ENCODE peak calls at places on chromosome 4, in four cellular contexts. One of them, this sample, is unnamed.

GRCh38 chr4:147755567-147756295 is 23.8 kb downstream of the ARHGAP10 start:
- DNase-seq in OCI-LY7: no peak
- DNase-seq in upper lobe of right lung: no peak
- DNase-seq in cardiac muscle cell: peak
- DNase-seq in this sample: no peak

GRCh38 chr4:128517096-128517738 is 229.6 kb upstream of the PGRMC2 start:
- DNase-seq in OCI-LY7: no peak
- DNase-seq in upper lobe of right lung: no peak
- DNase-seq in cardiac muscle cell: peak
- DNase-seq in this sample: no peak

GRCh38 chr4:2646386-2647149 is 109.6 kb downstream of the TNIP2 start:
- DNase-seq in OCI-LY7: no peak
- DNase-seq in upper lobe of right lung: peak
- DNase-seq in cardiac muscle cell: no peak
- DNase-seq in this sample: no peak

GRCh38 chr4:66911898-66912297 is 633.4 kb downstream of the CENPC start:
- DNase-seq in OCI-LY7: no peak
- DNase-seq in upper lobe of right lung: no peak
- DNase-seq in cardiac muscle cell: peak
- DNase-seq in this sample: no peak

GRCh38 chr4:153223935-153224334 is 19.7 kb downstream of the TRIM2 start:
- DNase-seq in OCI-LY7: no peak
- DNase-seq in upper lobe of right lung: no peak
- DNase-seq in cardiac muscle cell: no peak
- DNase-seq in this sample: no peak

GRCh38 chr4:635851-636627 is 10.7 kb downstream of the PDE6B start:
- DNase-seq in OCI-LY7: no peak
- DNase-seq in upper lobe of right lung: no peak
- DNase-seq in cardiac muscle cell: no peak
- DNase-seq in this sample: no peak

GRCh38 chr4:2432991-2433530 is 14.3 kb downstream of the CFAP99 start:
- DNase-seq in OCI-LY7: no peak
- DNase-seq in upper lobe of right lung: peak
- DNase-seq in cardiac muscle cell: peak
- DNase-seq in this sample: no peak

GRCh38 chr4:85686398-85686797 is 211.4 kb downstream of the ARHGAP24 start:
- DNase-seq in OCI-LY7: peak
- DNase-seq in upper lobe of right lung: no peak
- DNase-seq in cardiac muscle cell: no peak
- DNase-seq in this sample: no peak

GRCh38 chr4:138223191-138223910 is 18.8 kb downstream of the SLC7A11 start:
- DNase-seq in OCI-LY7: peak
- DNase-seq in upper lobe of right lung: no peak
- DNase-seq in cardiac muscle cell: no peak
- DNase-seq in this sample: no peak

GRCh38 chr4:128292349-128292748 is 4.7 kb upstream of the PGRMC2 start:
- DNase-seq in OCI-LY7: no peak
- DNase-seq in upper lobe of right lung: no peak
- DNase-seq in cardiac muscle cell: no peak
- DNase-seq in this sample: no peak

GRCh38 chr4:52659016-52659721 is at the start of gene USP46:
- DNase-seq in OCI-LY7: peak
- DNase-seq in upper lobe of right lung: peak
- DNase-seq in cardiac muscle cell: peak
- DNase-seq in this sample: peak

GRCh38 chr4:121189811-121190210 is 25.7 kb upstream of the TNIP3 start:
- DNase-seq in OCI-LY7: peak
- DNase-seq in upper lobe of right lung: no peak
- DNase-seq in cardiac muscle cell: no peak
- DNase-seq in this sample: peak

GRCh38 chr4:151358266-151358665 is 32.9 kb upstream of the SH3D19 start:
- DNase-seq in OCI-LY7: no peak
- DNase-seq in upper lobe of right lung: no peak
- DNase-seq in cardiac muscle cell: no peak
- DNase-seq in this sample: no peak

GRCh38 chr4:21888195-21888976 is 60.2 kb downstream of the KCNIP4 start:
- DNase-seq in OCI-LY7: no peak
- DNase-seq in upper lobe of right lung: no peak
- DNase-seq in cardiac muscle cell: peak
- DNase-seq in this sample: no peak

GRCh38 chr4:141127884-141128283 is 5.4 kb downstream of the RNF150 start:
- DNase-seq in OCI-LY7: no peak
- DNase-seq in upper lobe of right lung: no peak
- DNase-seq in cardiac muscle cell: no peak
- DNase-seq in this sample: no peak

GRCh38 chr4:141121768-141122415 is 11.4 kb downstream of the RNF150 start:
- DNase-seq in OCI-LY7: no peak
- DNase-seq in upper lobe of right lung: no peak
- DNase-seq in cardiac muscle cell: no peak
- DNase-seq in this sample: no peak

GRCh38 chr4:141130947-141131545 is 2.2 kb downstream of the RNF150 start:
- DNase-seq in OCI-LY7: no peak
- DNase-seq in upper lobe of right lung: no peak
- DNase-seq in cardiac muscle cell: no peak
- DNase-seq in this sample: no peak

GRCh38 chr4:141124224-141124623 is 9.0 kb downstream of the RNF150 start:
- DNase-seq in OCI-LY7: no peak
- DNase-seq in upper lobe of right lung: no peak
- DNase-seq in cardiac muscle cell: no peak
- DNase-seq in this sample: no peak

DNA sequence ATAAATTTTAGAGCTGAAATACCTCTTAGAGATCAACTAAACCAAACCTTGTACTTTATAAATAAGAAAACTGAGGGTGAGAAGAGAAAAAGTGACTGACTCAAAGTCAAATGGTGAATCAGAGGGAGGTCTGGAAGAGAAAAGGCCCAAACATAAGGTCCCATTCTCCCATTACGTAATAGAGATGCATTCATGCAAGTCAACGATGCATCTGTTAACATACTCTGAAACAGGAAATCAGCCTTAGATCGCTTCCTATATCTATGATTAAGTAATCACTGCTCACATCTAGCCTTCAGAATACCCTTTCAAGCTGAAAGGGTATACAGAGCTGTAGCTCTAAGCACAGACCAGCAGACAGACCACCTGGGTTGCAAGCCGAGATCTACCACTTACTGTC is 6.5 kb downstream of the RNF150 start:
- DNase-seq in OCI-LY7: no peak
- DNase-seq in upper lobe of right lung: no peak
- DNase-seq in cardiac muscle cell: no peak
- DNase-seq in this sample: no peak
- H3K27ac ChIP-seq in OCI-LY7: no peak
- H3K27ac ChIP-seq in upper lobe of right lung: no peak
- H3K27ac ChIP-seq in cardiac muscle cell: no peak
- H3K27ac ChIP-seq in this sample: no peak

DNA sequence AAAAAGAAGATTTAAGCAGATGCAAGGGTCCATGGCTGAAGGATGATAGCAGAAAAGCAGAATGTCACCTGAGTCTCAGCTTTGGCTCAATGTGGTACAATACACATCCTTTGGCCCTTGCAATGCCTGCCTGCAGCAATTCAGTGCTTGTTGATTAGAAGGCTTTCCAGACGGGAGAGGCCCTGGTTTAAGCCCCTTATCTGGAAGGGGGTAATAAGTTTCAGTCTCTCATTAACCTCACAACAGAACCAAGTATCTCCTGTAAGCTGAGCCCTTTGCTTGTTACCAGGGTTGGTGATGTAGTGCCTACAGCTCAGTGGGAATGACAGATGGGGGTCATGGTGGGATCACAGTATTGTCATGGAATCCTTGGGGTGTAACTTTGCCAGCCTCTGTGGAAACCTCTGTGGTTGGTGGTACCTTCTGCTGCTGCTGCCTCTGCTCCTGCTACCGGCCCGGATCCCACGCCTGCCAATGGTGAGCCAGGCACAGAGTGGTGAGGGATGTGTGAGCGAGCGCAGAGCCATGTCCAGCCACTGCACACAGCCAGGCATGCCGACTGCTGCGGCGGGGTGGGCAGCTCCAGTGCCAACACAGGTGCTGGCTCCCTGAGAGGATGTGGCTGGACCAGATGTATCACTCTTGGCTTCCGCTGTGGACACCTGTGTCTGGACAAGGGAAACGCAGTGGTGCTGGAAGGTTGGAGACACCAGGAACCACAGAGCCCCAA is 81.2 kb downstream of the ADRA2C start:
- DNase-seq in OCI-LY7: no peak
- DNase-seq in upper lobe of right lung: no peak
- DNase-seq in cardiac muscle cell: no peak
- DNase-seq in this sample: no peak
- H3K27ac ChIP-seq in OCI-LY7: no peak
- H3K27ac ChIP-seq in upper lobe of right lung: no peak
- H3K27ac ChIP-seq in cardiac muscle cell: no peak
- H3K27ac ChIP-seq in this sample: no peak

DNA sequence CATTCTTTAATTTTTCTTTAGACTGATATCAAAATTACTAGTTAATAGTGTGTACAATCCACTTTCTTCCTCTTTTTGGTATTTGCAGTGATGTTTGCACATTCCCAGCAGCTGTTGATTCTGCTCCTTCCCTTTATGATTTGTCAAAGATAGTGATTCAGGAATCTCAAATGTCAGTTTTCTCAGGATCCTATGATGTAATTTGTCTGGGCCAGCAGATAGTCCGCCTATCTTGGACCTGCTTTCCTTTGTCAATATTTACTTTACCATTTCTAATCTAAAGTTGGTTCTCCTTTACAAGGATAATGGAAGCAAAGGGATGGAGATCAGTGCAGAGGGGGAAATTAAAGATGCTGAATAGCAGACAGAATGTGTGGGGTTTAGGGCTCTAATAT is 122.1 kb downstream of the REELD1 start:
- DNase-seq in OCI-LY7: no peak
- DNase-seq in upper lobe of right lung: no peak
- DNase-seq in cardiac muscle cell: no peak
- DNase-seq in this sample: no peak
- H3K27ac ChIP-seq in OCI-LY7: no peak
- H3K27ac ChIP-seq in upper lobe of right lung: no peak
- H3K27ac ChIP-seq in cardiac muscle cell: no peak
- H3K27ac ChIP-seq in this sample: no peak

DNA sequence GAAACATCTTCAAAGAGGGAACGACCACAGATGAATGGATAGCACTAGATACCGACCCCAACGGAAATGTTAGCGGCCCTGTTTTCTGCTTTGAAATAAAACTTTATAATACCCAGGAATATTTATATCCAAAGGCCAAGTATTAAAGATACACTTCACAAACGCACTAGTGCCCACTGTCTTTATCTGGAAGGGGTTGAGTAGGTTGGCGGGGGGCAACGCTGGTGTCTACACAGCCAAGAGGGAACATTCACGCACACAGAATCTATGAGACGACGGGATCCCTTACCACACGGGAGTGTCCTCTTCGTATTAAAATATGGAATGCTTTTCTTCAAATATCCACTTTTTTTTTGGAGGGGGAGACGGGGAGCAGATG is 3.3 kb downstream of the HAND2 start:
- DNase-seq in OCI-LY7: no peak
- DNase-seq in upper lobe of right lung: no peak
- DNase-seq in cardiac muscle cell: no peak
- DNase-seq in this sample: no peak
- H3K27ac ChIP-seq in OCI-LY7: no peak
- H3K27ac ChIP-seq in upper lobe of right lung: no peak
- H3K27ac ChIP-seq in cardiac muscle cell: peak
- H3K27ac ChIP-seq in this sample: no peak

GRCh38 chr4:17033256-17034245 is 135.1 kb upstream of the LDB2 start:
- DNase-seq in OCI-LY7: no peak
- DNase-seq in upper lobe of right lung: no peak
- DNase-seq in cardiac muscle cell: no peak
- DNase-seq in this sample: no peak

GRCh38 chr4:17029964-17030363 is 131.5 kb upstream of the LDB2 start:
- DNase-seq in OCI-LY7: no peak
- DNase-seq in upper lobe of right lung: no peak
- DNase-seq in cardiac muscle cell: no peak
- DNase-seq in this sample: no peak

GRCh38 chr4:17027495-17027894 is 129.1 kb upstream of the LDB2 start:
- DNase-seq in OCI-LY7: no peak
- DNase-seq in upper lobe of right lung: no peak
- DNase-seq in cardiac muscle cell: peak
- DNase-seq in this sample: no peak

GRCh38 chr4:17029432-17029831 is 131.0 kb upstream of the LDB2 start:
- DNase-seq in OCI-LY7: no peak
- DNase-seq in upper lobe of right lung: no peak
- DNase-seq in cardiac muscle cell: no peak
- DNase-seq in this sample: no peak

DNA sequence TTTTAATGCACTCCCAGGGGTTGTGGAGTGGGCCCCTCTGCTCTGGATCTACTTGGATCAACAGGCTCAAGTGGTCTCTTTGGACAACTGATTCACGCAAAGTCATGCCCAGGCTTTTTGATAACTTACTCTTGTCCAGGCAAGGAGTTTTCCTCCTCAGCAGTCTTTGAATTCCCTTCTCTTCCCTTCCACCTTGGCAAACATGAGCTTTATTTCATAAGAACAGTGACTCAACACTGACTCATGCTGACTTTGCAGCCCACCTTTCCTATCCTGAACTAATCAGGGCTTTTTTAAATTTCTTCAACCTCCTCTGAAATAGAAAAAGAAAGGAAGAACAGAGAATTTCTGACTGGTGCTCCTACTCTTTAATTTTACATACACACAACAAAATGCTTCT is 132.1 kb upstream of the LDB2 start:
- DNase-seq in OCI-LY7: no peak
- DNase-seq in upper lobe of right lung: no peak
- DNase-seq in cardiac muscle cell: peak
- DNase-seq in this sample: no peak
- H3K27ac ChIP-seq in OCI-LY7: no peak
- H3K27ac ChIP-seq in upper lobe of right lung: no peak
- H3K27ac ChIP-seq in cardiac muscle cell: no peak
- H3K27ac ChIP-seq in this sample: no peak

This sample was measured in CD4-positive, alpha-beta T cell.